ENCODE peak calls at places on chromosomes 11 and 22, in nine cellular contexts. C is fibroblast of lung, J is tibial nerve, Y is SK-N-SH, S is HAP-1, K is A549, M is transverse colon, V is right atrium auricular region, Q is kidney. H is an unnamed sample. For H3K4me1, the result is how much of the 10 kb centered on the place peaks cover.

GRCh38 chr22:47111626-47112373 is 349.4 kb downstream of the TBC1D22A start:
- DNase-seq in C (no peak), J (no peak), Y (no peak), S (no peak), K (no peak), M (no peak), V (no peak), Q (no peak), H (no peak)

GRCh38 chr11:75576445-75577049 is 14.5 kb downstream of the SERPINH1 start:
- DNase-seq in C (peak), J (peak), Y (no peak), S (no peak), K (no peak), M (peak), V (no peak), Q (peak), H (peak)

GRCh38 chr11:70694371-70694770 is 296.0 kb downstream of the CTTN start:
- DNase-seq in C (no peak), J (no peak), Y (no peak), S (no peak), K (no peak), M (no peak), V (no peak), Q (peak), H (no peak)

GRCh38 chr11:125224391-125225015 is 60.0 kb downstream of the PKNOX2 start:
- DNase-seq in C (peak), J (peak), Y (peak), S (no peak), K (no peak), M (no peak), V (peak), Q (no peak), H (no peak)

GRCh38 chr22:30880847-30881246 is 87.7 kb downstream of the MORC2 start:
- DNase-seq in C (no peak), J (no peak), Y (no peak), S (no peak), K (no peak), M (no peak), V (no peak), Q (peak), H (no peak)

GRCh38 chr11:18853086-18853720 is 61.6 kb upstream of the PTPN5 start:
- DNase-seq in C (peak), J (no peak), Y (peak), S (peak), K (peak), M (no peak), V (no peak), Q (no peak), H (no peak)

GRCh38 chr11:3153291-3153861 is 11.7 kb downstream of the OSBPL5 start:
- DNase-seq in C (peak), J (peak), Y (no peak), S (no peak), K (no peak), M (peak), V (peak), Q (peak), H (peak)

GRCh38 chr11:72631806-72632731 is 42.2 kb downstream of the PDE2A start:
- DNase-seq in C (no peak), J (no peak), Y (peak), S (no peak), K (no peak), M (no peak), V (peak), Q (peak), H (no peak)

GRCh38 chr11:69215784-69216415 is 60.2 kb downstream of the SMIM38 start:
- DNase-seq in C (peak), J (no peak), Y (no peak), S (no peak), K (peak), M (no peak), V (no peak), Q (peak), H (peak)

GRCh38 chr11:104967493-104968364 is 645 bp downstream of the CASP4 start:
- DNase-seq in C (no peak), J (no peak), Y (no peak), S (no peak), K (peak), M (no peak), V (no peak), Q (no peak), H (peak)

GRCh38 chr22:35443790-35444684 is 44.1 kb downstream of the MCM5 start:
- DNase-seq in C (no peak), J (no peak), Y (no peak), S (no peak), K (no peak), M (no peak), V (no peak), Q (no peak), H (no peak)

GRCh38 chr22:20238567-20239062 is 29.5 kb downstream of the RTN4R start:
- DNase-seq in C (no peak), J (no peak), Y (peak), S (peak), K (peak), M (peak), V (no peak), Q (no peak), H (no peak)

GRCh38 chr11:47148274-47148673 is 28.4 kb downstream of the ARFGAP2 start:
- DNase-seq in C (no peak), J (no peak), Y (no peak), S (no peak), K (no peak), M (no peak), V (no peak), Q (no peak), H (no peak)

GRCh38 chr11:78310500-78310909 is 107.1 kb downstream of the GAB2 start:
- DNase-seq in C (peak), J (peak), Y (no peak), S (no peak), K (no peak), M (peak), V (peak), Q (peak), H (no peak)

GRCh38 chr11:57459112-57460016 is 964 bp upstream of the RTN4RL2 start:
- DNase-seq in C (no peak), J (no peak), Y (peak), S (peak), K (no peak), M (no peak), V (no peak), Q (peak), H (no peak)

GRCh38 chr22:44146088-44146861 is 34.5 kb upstream of the PARVG start:
- DNase-seq in C (no peak), J (no peak), Y (no peak), S (no peak), K (no peak), M (no peak), V (no peak), Q (no peak), H (no peak)

GRCh38 chr11:117176186-117176585 is 2.4 kb upstream of the SIDT2 start:
- DNase-seq in C (no peak), J (no peak), Y (no peak), S (no peak), K (no peak), M (no peak), V (no peak), Q (no peak), H (no peak)

GRCh38 chr11:61834278-61835004 is 6.3 kb downstream of the FADS2 start:
- DNase-seq in C (peak), J (no peak), Y (peak), S (no peak), K (no peak), M (no peak), V (peak), Q (peak), H (no peak)

GRCh38 chr11:62140302-62141110 is 16.7 kb downstream of the INCENP start:
- DNase-seq in C (no peak), J (no peak), Y (no peak), S (no peak), K (no peak), M (no peak), V (peak), Q (no peak), H (no peak)

GRCh38 chr11:88414981-88415391 is 77.5 kb upstream of the CTSC start:
- DNase-seq in C (peak), J (no peak), Y (no peak), S (no peak), K (no peak), M (no peak), V (no peak), Q (no peak), H (no peak)

GRCh38 chr11:88410636-88411035 is 73.1 kb upstream of the CTSC start:
- DNase-seq in C (no peak), J (no peak), Y (no peak), S (no peak), K (no peak), M (no peak), V (no peak), Q (no peak), H (no peak)

GRCh38 chr11:88411265-88411664 is 73.7 kb upstream of the CTSC start:
- DNase-seq in C (peak), J (no peak), Y (no peak), S (no peak), K (no peak), M (no peak), V (no peak), Q (no peak), H (no peak)

GRCh38 chr11:88415495-88415894 is 78.0 kb upstream of the CTSC start:
- DNase-seq in C (no peak), J (no peak), Y (no peak), S (no peak), K (no peak), M (no peak), V (no peak), Q (no peak), H (no peak)

DNA sequence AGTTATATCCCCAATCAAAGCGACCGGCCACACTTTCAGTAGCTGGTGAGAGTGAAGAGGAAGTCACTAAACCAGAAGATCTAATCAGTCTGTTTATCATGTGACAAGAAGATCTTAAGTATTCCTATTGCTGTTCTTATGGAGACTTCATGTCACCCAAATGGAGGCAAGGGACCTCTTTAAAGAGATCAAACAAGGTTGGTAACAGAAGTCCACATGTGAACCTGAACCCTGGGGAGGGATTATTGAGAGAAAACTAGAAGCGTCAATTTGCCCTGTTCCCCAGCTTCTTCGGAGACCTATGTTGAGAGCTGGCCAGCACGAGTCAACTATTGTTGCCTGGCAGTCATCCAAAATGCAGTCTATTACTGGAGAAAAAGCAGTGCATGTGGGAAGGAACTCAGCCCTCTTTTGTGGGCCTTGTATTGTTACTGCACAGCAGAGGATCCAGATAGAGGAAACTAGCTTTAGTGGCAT is 76.9 kb upstream of the CTSC start:
- DNase-seq in C (peak), J (no peak), Y (peak), S (no peak), K (no peak), M (peak), V (no peak), Q (no peak), H (no peak)
- H3K4me3 ChIP-seq in C (no peak), J (no peak), Y (no peak), S (no peak), K (no peak), M (no peak), V (no peak), Q (no peak), H (no peak)

DNA sequence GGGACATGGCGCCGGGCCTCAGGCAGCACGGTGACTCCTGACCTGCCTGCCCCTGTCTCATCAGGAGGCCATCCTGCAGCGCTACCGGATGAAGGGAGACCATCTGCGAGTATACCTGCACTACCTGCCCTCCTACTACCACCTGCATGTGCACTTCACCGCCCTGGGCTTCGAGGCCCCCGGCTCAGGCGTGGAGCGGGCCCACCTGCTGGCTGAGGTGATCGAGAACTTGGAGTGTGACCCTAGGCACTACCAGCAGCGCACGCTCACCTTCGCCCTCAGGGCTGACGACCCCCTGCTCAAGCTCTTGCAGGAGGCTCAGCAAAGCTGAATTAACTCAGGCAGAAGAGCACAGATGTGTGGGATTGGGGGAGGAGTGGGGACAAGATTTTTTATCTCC is 10.2 kb upstream of the ST3GAL4 start:
- DNase-seq in C (no peak), J (no peak), Y (no peak), S (no peak), K (no peak), M (no peak), V (no peak), Q (peak), H (no peak)
- H3K4me1 ChIP-seq in C (under half), J (half or more), Y (under half), S (under half), K (under half), M (under half), V (half or more), Q (under half), H (under half)

GRCh38 chr11:121863126-121863525 is 252.9 kb downstream of the BLID start:
- DNase-seq in C (no peak), J (no peak), Y (no peak), S (no peak), K (no peak), M (no peak), V (no peak), Q (no peak), H (no peak)

GRCh38 chr11:121869478-121869877 is 246.5 kb downstream of the BLID start:
- DNase-seq in C (no peak), J (no peak), Y (no peak), S (no peak), K (no peak), M (no peak), V (no peak), Q (no peak), H (no peak)

GRCh38 chr11:121866822-121867221 is 249.2 kb downstream of the BLID start:
- DNase-seq in C (no peak), J (no peak), Y (no peak), S (no peak), K (no peak), M (no peak), V (no peak), Q (no peak), H (no peak)

GRCh38 chr11:121870202-121871045 is 245.6 kb downstream of the BLID start:
- DNase-seq in C (peak), J (no peak), Y (no peak), S (no peak), K (no peak), M (no peak), V (no peak), Q (no peak), H (no peak)

GRCh38 chr11:121864660-121865059 is 251.4 kb downstream of the BLID start:
- DNase-seq in C (no peak), J (no peak), Y (no peak), S (no peak), K (no peak), M (no peak), V (no peak), Q (no peak), H (no peak)
- H3K4me3 ChIP-seq in C (no peak), J (no peak), Y (no peak), S (no peak), K (no peak), M (no peak), V (no peak), Q (no peak), H (no peak)

GRCh38 chr11:67376873-67377808 is 3.7 kb upstream of the CLCF1 start:
- DNase-seq in C (no peak), J (no peak), Y (no peak), S (no peak), K (no peak), M (no peak), V (no peak), Q (peak), H (no peak)
- H3K4me1 ChIP-seq in C (under half), J (half or more), Y (under half), S (under half), K (half or more), M (under half), V (under half), Q (under half), H (under half)

DNA sequence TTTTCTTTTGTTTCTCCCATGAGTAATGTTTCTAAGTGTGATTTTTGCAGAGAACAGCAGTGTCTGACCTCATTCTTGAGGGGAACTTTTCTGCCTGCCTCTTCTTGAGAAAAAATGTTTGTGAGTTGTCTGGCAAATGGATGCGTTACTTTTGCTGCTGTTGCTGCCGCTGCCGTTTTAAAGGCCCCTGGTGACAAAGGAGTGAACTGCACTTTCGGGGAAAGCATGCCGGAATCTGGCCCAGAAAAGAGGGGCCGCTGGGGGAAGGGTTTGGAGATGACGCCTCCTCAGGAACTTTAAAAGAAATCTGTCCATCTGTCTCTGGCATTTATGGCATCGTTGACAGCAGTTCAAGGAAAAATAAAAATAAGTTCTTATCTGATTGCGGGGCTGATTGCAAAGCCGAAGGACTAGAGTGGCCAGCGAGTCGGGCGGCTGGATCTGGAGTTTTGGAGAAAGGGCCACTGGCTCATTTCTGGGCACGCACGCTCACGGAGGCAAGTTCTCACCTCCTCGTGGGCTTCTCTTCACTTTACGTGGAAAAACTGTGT is 16.5 kb downstream of the ZBTB16 start:
- DNase-seq in C (peak), J (no peak), Y (peak), S (peak), K (peak), M (no peak), V (no peak), Q (no peak), H (no peak)
- H3K4me3 ChIP-seq in C (no peak), J (no peak), Y (peak), S (no peak), K (no peak), M (no peak), V (peak), Q (no peak), H (no peak)

H was measured in SJSA1.